ENCODE peak calls at places on chromosomes 11 and 22, in four cellular contexts. V, H, G and D are unnamed samples.

GRCh38 chr11:19560156-19560555 is 152.5 kb upstream of the NAV2 start:
- DNase-seq in V (no peak), H (no peak), G (no peak), D (no peak)

GRCh38 chr11:63831326-63831725 is 7.6 kb upstream of the MARK2 start:
- DNase-seq in G (no peak), H (no peak), V (no peak), D (no peak)

GRCh38 chr11:64759131-64759721 is 548 bp downstream of the PYGM start:
- DNase-seq in G (no peak), H (no peak), V (no peak), D (no peak)

GRCh38 chr11:128399722-128400121 is 187.6 kb downstream of the ETS1 start:
- DNase-seq in H (no peak), V (no peak), G (no peak), D (no peak)

GRCh38 chr11:71304491-71304890 is 52.1 kb upstream of the SHANK2 start:
- DNase-seq in V (no peak), G (no peak), H (no peak), D (peak)

GRCh38 chr11:105393326-105393725 is 216.5 kb upstream of the GRIA4 start:
- DNase-seq in H (no peak), G (no peak), V (no peak), D (no peak)

GRCh38 chr11:108524422-108524821 is 26.2 kb upstream of the POGLUT3 start:
- DNase-seq in H (no peak), G (no peak), V (no peak), D (no peak)

GRCh38 chr11:34904421-34904950 is 11.7 kb downstream of the APIP start:
- DNase-seq in V (no peak), H (peak), G (no peak), D (no peak)

GRCh38 chr11:132972565-132972964 is 559.7 kb downstream of the OPCML start:
- DNase-seq in G (no peak), H (no peak), V (no peak), D (no peak)

GRCh38 chr22:35619336-35620094 is 2.4 kb upstream of the MB start:
- DNase-seq in V (no peak), H (no peak), G (no peak), D (no peak)

GRCh38 chr11:131796089-131796488 is 425.7 kb downstream of the NTM start:
- DNase-seq in H (no peak), G (no peak), V (no peak), D (no peak)